ENCODE peak calls at places on chromosomes 7 and 10, in seven cellular contexts. B, Z, K, D, T, N and S are unnamed samples.

GRCh38 chr7:133773601-133774000 is 353.5 kb upstream of the LRGUK start:
- DNase-seq in B (no peak), Z (no peak), K (no peak), D (no peak), T (no peak), N (no peak), S (no peak)

GRCh38 chr7:143323650-143324049 is 7.7 kb downstream of the CLCN1 start:
- DNase-seq in B (no peak), Z (no peak), K (no peak), D (no peak), T (no peak), N (no peak), S (no peak)

GRCh38 chr7:95088536-95088935 is 181.1 kb downstream of the PPP1R9A start:
- DNase-seq in B (no peak), Z (no peak), K (no peak), D (no peak), T (no peak), N (no peak), S (no peak)

GRCh38 chr7:2171855-2172254 is 60.9 kb downstream of the MAD1L1 start:
- DNase-seq in B (no peak), Z (no peak), K (no peak), D (no peak), T (no peak), N (peak), S (no peak)

GRCh38 chr10:65670087-65670486 is 1255.7 kb upstream of the LRRTM3 start:
- DNase-seq in B (no peak), Z (no peak), K (peak), D (no peak), T (no peak), N (no peak), S (no peak)

GRCh38 chr10:97013568-97013967 is 172.2 kb downstream of the SLIT1 start:
- DNase-seq in B (no peak), Z (peak), K (no peak), D (no peak), T (no peak), N (no peak), S (no peak)

GRCh38 chr10:104622175-104622574 is 18.9 kb upstream of the SORCS3 start:
- DNase-seq in B (no peak), Z (no peak), K (no peak), D (no peak), T (no peak), N (no peak), S (no peak)

GRCh38 chr7:150388306-150388705 is 9.2 kb downstream of the ZNF775 start:
- DNase-seq in B (no peak), Z (peak), K (no peak), D (no peak), T (no peak), N (no peak), S (no peak)

GRCh38 chr10:13000431-13000830 is 1.1 kb downstream of the CCDC3 start:
- DNase-seq in B (no peak), Z (no peak), K (no peak), D (no peak), T (no peak), N (no peak), S (no peak)

GRCh38 chr7:19215421-19215820 is 70.2 kb upstream of the FERD3L start:
- DNase-seq in B (no peak), Z (no peak), K (peak), D (no peak), T (no peak), N (no peak), S (no peak)

GRCh38 chr7:101390901-101391301 is 28.2 kb downstream of the COL26A1 start:
- DNase-seq in B (no peak), Z (peak), K (no peak), D (no peak), T (no peak), N (no peak), S (no peak)

GRCh38 chr7:48938539-48938938 is 14.2 kb downstream of the CDC14C start:
- DNase-seq in B (no peak), Z (no peak), K (peak), D (no peak), T (no peak), N (no peak), S (no peak)

GRCh38 chr10:96334888-96335526 is 23.8 kb downstream of the OPALIN start:
- DNase-seq in B (no peak), Z (no peak), K (peak), D (no peak), T (no peak), N (no peak), S (peak)

GRCh38 chr10:60203993-60204618 is 185.6 kb downstream of the ANK3 start:
- DNase-seq in B (no peak), Z (no peak), K (peak), D (no peak), T (no peak), N (no peak), S (peak)

GRCh38 chr10:79081353-79082034 is 12.7 kb downstream of the ZMIZ1 start:
- DNase-seq in B (no peak), Z (no peak), K (peak), D (no peak), T (no peak), N (no peak), S (no peak)

GRCh38 chr10:55233090-55233489 is 432.1 kb upstream of the PCDH15 start:
- DNase-seq in B (no peak), Z (no peak), K (no peak), D (no peak), T (no peak), N (no peak), S (no peak)

GRCh38 chr7:79293655-79294142 is 159.8 kb downstream of the MAGI2 start:
- DNase-seq in B (peak), Z (no peak), K (peak), D (no peak), T (no peak), N (no peak), S (no peak)

GRCh38 chr10:47134166-47134565 is 165.8 kb upstream of the GDF10 start:
- DNase-seq in B (no peak), Z (no peak), K (no peak), D (no peak), T (no peak), N (no peak), S (no peak)